ENCODE peak calls at places on chromosome 1, in nine cellular contexts. One of them, this sample, is unnamed.

GRCh38 chr1:234661249-234661928 is 51.4 kb upstream of the IRF2BP2 start:
- DNase-seq in natural killer cell: no peak
- DNase-seq in WTC11: no peak
- DNase-seq in GM20000: no peak
- DNase-seq in foreskin keratinocyte: peak
- DNase-seq in GM23338: no peak
- DNase-seq in brain microvascular endothelial cell: no peak
- DNase-seq in heart right ventricle: no peak
- DNase-seq in PC-9: no peak
- DNase-seq in this sample: peak

GRCh38 chr1:89754518-89754917 is 66.3 kb upstream of the LRRC8D start:
- DNase-seq in GM23338: no peak
- DNase-seq in GM20000: no peak
- DNase-seq in foreskin keratinocyte: no peak
- DNase-seq in WTC11: no peak
- DNase-seq in natural killer cell: no peak
- DNase-seq in PC-9: no peak
- DNase-seq in heart right ventricle: no peak
- DNase-seq in brain microvascular endothelial cell: peak
- DNase-seq in this sample: no peak

GRCh38 chr1:11929849-11930248 is 3.6 kb upstream of the KIAA2013 start:
- DNase-seq in heart right ventricle: peak
- DNase-seq in GM20000: peak
- DNase-seq in WTC11: no peak
- DNase-seq in PC-9: no peak
- DNase-seq in natural killer cell: no peak
- DNase-seq in foreskin keratinocyte: no peak
- DNase-seq in GM23338: no peak
- DNase-seq in brain microvascular endothelial cell: no peak
- DNase-seq in this sample: no peak

GRCh38 chr1:34867421-34867820 is 7.9 kb upstream of the SMIM12 start:
- DNase-seq in PC-9: no peak
- DNase-seq in GM20000: no peak
- DNase-seq in WTC11: no peak
- DNase-seq in heart right ventricle: no peak
- DNase-seq in natural killer cell: no peak
- DNase-seq in GM23338: no peak
- DNase-seq in brain microvascular endothelial cell: no peak
- DNase-seq in foreskin keratinocyte: no peak
- DNase-seq in this sample: no peak

GRCh38 chr1:207444514-207445208 is 9.5 kb upstream of the CR2 start:
- DNase-seq in natural killer cell: no peak
- DNase-seq in heart right ventricle: no peak
- DNase-seq in WTC11: no peak
- DNase-seq in GM20000: no peak
- DNase-seq in PC-9: no peak
- DNase-seq in foreskin keratinocyte: no peak
- DNase-seq in brain microvascular endothelial cell: no peak
- DNase-seq in GM23338: no peak
- DNase-seq in this sample: no peak

GRCh38 chr1:198933506-198933905 is 294.7 kb downstream of the PTPRC start:
- DNase-seq in WTC11: no peak
- DNase-seq in brain microvascular endothelial cell: no peak
- DNase-seq in natural killer cell: no peak
- DNase-seq in foreskin keratinocyte: no peak
- DNase-seq in GM20000: no peak
- DNase-seq in heart right ventricle: no peak
- DNase-seq in GM23338: no peak
- DNase-seq in PC-9: no peak
- DNase-seq in this sample: no peak

GRCh38 chr1:86396503-86396900 is 379 bp upstream of the ODF2L start:
- DNase-seq in foreskin keratinocyte: no peak
- DNase-seq in GM23338: peak
- DNase-seq in brain microvascular endothelial cell: no peak
- DNase-seq in GM20000: no peak
- DNase-seq in heart right ventricle: no peak
- DNase-seq in PC-9: no peak
- DNase-seq in WTC11: no peak
- DNase-seq in natural killer cell: no peak
- DNase-seq in this sample: no peak

GRCh38 chr1:26907071-26907922 is 6.5 kb downstream of the NR0B2 start:
- DNase-seq in WTC11: no peak
- DNase-seq in brain microvascular endothelial cell: peak
- DNase-seq in natural killer cell: no peak
- DNase-seq in foreskin keratinocyte: peak
- DNase-seq in PC-9: peak
- DNase-seq in heart right ventricle: no peak
- DNase-seq in GM23338: no peak
- DNase-seq in GM20000: no peak
- DNase-seq in this sample: peak

GRCh38 chr1:230495021-230495550 is 69.0 kb upstream of the PGBD5 start:
- DNase-seq in natural killer cell: no peak
- DNase-seq in PC-9: no peak
- DNase-seq in GM20000: no peak
- DNase-seq in heart right ventricle: no peak
- DNase-seq in WTC11: no peak
- DNase-seq in GM23338: no peak
- DNase-seq in brain microvascular endothelial cell: no peak
- DNase-seq in foreskin keratinocyte: no peak
- DNase-seq in this sample: no peak

DNA sequence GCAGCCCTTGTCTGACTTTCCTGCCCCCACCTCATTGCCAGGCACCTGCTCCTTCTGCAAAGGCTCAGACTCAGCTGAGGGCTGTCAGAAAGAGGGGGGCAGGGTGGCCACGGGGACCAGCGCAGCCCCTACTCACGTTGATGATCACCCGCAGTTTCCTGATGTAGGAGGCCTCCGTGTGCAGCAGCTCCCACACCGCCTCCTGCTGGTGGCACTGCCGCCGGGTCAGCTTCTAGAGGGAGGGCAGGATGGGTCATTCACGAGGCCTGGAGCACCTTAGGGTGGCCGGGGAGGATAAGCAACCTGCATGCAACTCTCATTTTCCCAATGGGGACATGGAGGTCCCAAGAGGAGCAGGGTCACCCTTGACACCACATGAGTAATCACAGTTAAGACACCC is 6.4 kb upstream of the TNFRSF25 start:
- DNase-seq in natural killer cell: no peak
- DNase-seq in WTC11: peak
- DNase-seq in foreskin keratinocyte: no peak
- DNase-seq in GM20000: no peak
- DNase-seq in PC-9: no peak
- DNase-seq in heart right ventricle: no peak
- DNase-seq in GM23338: no peak
- DNase-seq in brain microvascular endothelial cell: no peak
- DNase-seq in this sample: peak
- TF ChIP-seq CTCF in natural killer cell: no peak
- TF ChIP-seq CTCF in WTC11: peak
- TF ChIP-seq CTCF in foreskin keratinocyte: peak
- TF ChIP-seq CTCF in GM20000: peak
- TF ChIP-seq CTCF in PC-9: peak
- TF ChIP-seq CTCF in heart right ventricle: no peak
- TF ChIP-seq CTCF in GM23338: peak
- TF ChIP-seq CTCF in brain microvascular endothelial cell: peak
- TF ChIP-seq CTCF in this sample: peak

DNA sequence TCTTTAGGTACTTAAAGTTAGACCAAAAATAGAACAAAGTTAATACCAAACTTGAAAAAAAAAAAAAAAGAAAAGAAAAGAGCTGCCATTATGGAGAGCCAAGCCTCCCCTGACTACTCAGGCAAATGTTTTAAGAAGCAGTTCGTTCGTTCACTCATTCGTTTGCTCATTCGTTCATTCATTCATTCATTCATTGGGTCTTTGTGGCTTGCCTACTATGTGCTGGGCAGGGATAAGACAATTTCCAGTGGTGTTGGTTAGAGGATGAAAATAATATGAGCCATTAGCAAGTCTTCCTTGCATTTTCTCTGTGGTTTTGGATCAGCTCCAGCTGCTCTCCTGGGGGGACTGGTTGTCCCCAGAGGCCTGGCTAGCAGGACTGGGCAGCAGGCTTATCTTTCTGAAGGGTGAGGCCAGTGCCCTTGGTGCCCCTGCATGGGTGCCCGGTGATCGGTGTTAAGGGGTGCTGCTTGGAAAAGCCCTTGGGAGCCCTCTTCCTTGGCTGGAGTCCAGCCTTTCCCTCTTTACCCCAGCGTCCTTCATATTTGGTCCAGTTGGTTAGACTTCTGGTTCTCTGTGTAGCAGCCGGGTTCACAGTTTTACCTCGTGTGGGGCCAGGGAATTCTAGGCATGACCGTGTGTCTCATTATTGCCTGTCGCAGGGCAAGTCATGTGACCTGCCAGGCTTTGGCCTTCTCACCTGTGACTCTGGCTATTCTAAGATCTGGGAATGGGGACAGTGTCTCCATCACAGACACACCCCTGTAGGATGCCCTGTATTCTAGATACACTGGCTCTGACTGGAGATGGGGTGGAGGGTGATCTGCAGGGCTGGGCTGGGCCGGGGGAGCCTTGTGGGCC is 32.8 kb downstream of the LHX4 start:
- DNase-seq in brain microvascular endothelial cell: no peak
- DNase-seq in GM20000: no peak
- DNase-seq in GM23338: no peak
- DNase-seq in PC-9: no peak
- DNase-seq in heart right ventricle: no peak
- DNase-seq in foreskin keratinocyte: no peak
- DNase-seq in WTC11: no peak
- DNase-seq in natural killer cell: no peak
- DNase-seq in this sample: no peak
- TF ChIP-seq CTCF in brain microvascular endothelial cell: no peak
- TF ChIP-seq CTCF in GM20000: no peak
- TF ChIP-seq CTCF in GM23338: no peak
- TF ChIP-seq CTCF in PC-9: no peak
- TF ChIP-seq CTCF in heart right ventricle: no peak
- TF ChIP-seq CTCF in foreskin keratinocyte: no peak
- TF ChIP-seq CTCF in WTC11: no peak
- TF ChIP-seq CTCF in natural killer cell: no peak
- TF ChIP-seq CTCF in this sample: no peak

GRCh38 chr1:36881071-36881405 is 153.3 kb downstream of the GRIK3 start:
- DNase-seq in WTC11: no peak
- DNase-seq in GM23338: no peak
- DNase-seq in heart right ventricle: no peak
- DNase-seq in natural killer cell: no peak
- DNase-seq in GM20000: no peak
- DNase-seq in PC-9: no peak
- DNase-seq in foreskin keratinocyte: no peak
- DNase-seq in brain microvascular endothelial cell: no peak
- DNase-seq in this sample: no peak
- TF ChIP-seq CTCF in WTC11: no peak
- TF ChIP-seq CTCF in GM23338: no peak
- TF ChIP-seq CTCF in heart right ventricle: no peak
- TF ChIP-seq CTCF in natural killer cell: no peak
- TF ChIP-seq CTCF in GM20000: no peak
- TF ChIP-seq CTCF in PC-9: no peak
- TF ChIP-seq CTCF in foreskin keratinocyte: no peak
- TF ChIP-seq CTCF in brain microvascular endothelial cell: no peak
- TF ChIP-seq CTCF in this sample: no peak

GRCh38 chr1:193753038-193753756 is 566.8 kb upstream of the B3GALT2 start:
- DNase-seq in brain microvascular endothelial cell: no peak
- DNase-seq in natural killer cell: no peak
- DNase-seq in PC-9: no peak
- DNase-seq in foreskin keratinocyte: no peak
- DNase-seq in GM20000: no peak
- DNase-seq in WTC11: no peak
- DNase-seq in heart right ventricle: no peak
- DNase-seq in GM23338: no peak
- DNase-seq in this sample: no peak

GRCh38 chr1:193755441-193755840 is 569.0 kb upstream of the B3GALT2 start:
- DNase-seq in GM23338: no peak
- DNase-seq in foreskin keratinocyte: no peak
- DNase-seq in heart right ventricle: no peak
- DNase-seq in GM20000: no peak
- DNase-seq in PC-9: no peak
- DNase-seq in WTC11: no peak
- DNase-seq in brain microvascular endothelial cell: no peak
- DNase-seq in natural killer cell: no peak
- DNase-seq in this sample: no peak

GRCh38 chr1:193749868-193750267 is 563.5 kb upstream of the B3GALT2 start:
- DNase-seq in brain microvascular endothelial cell: no peak
- DNase-seq in WTC11: no peak
- DNase-seq in GM23338: no peak
- DNase-seq in heart right ventricle: no peak
- DNase-seq in PC-9: no peak
- DNase-seq in foreskin keratinocyte: no peak
- DNase-seq in natural killer cell: no peak
- DNase-seq in GM20000: no peak
- DNase-seq in this sample: no peak

DNA sequence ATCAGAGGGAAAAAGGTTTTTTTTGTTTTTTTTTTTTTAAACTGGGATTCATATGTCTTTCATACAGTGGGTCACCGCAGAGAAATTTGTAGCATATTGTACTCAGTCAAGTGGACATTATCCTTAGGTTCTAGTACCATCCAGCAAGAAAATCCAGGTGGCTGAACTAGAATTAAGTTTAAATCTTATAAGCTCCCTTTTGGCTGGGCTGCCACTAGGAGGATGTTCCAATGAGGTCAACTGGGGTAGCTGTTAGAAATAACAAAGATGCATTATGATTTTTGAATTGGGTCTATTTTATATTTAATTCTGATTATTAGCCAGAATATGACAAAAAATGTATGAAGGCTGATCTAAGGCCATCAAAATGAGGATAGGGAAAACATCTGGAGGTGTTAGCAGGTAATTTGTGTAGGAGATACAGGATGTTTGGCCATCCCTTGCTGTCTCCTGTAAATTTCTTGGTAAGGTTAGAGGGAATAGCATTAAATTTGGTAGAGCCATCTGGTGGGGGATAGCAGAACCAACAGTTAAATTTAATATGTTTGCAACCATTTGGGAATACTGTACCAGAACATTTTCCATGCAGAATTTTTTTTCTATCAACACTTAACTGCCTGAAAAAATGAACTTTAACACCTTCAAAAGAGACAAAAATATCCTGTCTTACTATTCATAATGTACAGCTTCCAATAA is 568.5 kb upstream of the B3GALT2 start:
- DNase-seq in PC-9: no peak
- DNase-seq in foreskin keratinocyte: no peak
- DNase-seq in brain microvascular endothelial cell: no peak
- DNase-seq in GM20000: no peak
- DNase-seq in WTC11: no peak
- DNase-seq in GM23338: peak
- DNase-seq in natural killer cell: no peak
- DNase-seq in heart right ventricle: no peak
- DNase-seq in this sample: no peak
- TF ChIP-seq CTCF in PC-9: no peak
- TF ChIP-seq CTCF in foreskin keratinocyte: peak
- TF ChIP-seq CTCF in brain microvascular endothelial cell: peak
- TF ChIP-seq CTCF in GM20000: no peak
- TF ChIP-seq CTCF in WTC11: no peak
- TF ChIP-seq CTCF in GM23338: peak
- TF ChIP-seq CTCF in natural killer cell: no peak
- TF ChIP-seq CTCF in heart right ventricle: peak
- TF ChIP-seq CTCF in this sample: peak

GRCh38 chr1:187383366-187383765 is 554.6 kb downstream of the PLA2G4A start:
- DNase-seq in foreskin keratinocyte: no peak
- DNase-seq in natural killer cell: no peak
- DNase-seq in GM20000: no peak
- DNase-seq in PC-9: no peak
- DNase-seq in heart right ventricle: no peak
- DNase-seq in WTC11: peak
- DNase-seq in GM23338: peak
- DNase-seq in brain microvascular endothelial cell: no peak
- DNase-seq in this sample: no peak
- TF ChIP-seq CTCF in foreskin keratinocyte: no peak
- TF ChIP-seq CTCF in natural killer cell: no peak
- TF ChIP-seq CTCF in GM20000: no peak
- TF ChIP-seq CTCF in PC-9: no peak
- TF ChIP-seq CTCF in heart right ventricle: no peak
- TF ChIP-seq CTCF in WTC11: no peak
- TF ChIP-seq CTCF in GM23338: peak
- TF ChIP-seq CTCF in brain microvascular endothelial cell: peak
- TF ChIP-seq CTCF in this sample: no peak

GRCh38 chr1:172453607-172454006 is 9.7 kb upstream of the PIGC start:
- DNase-seq in GM20000: no peak
- DNase-seq in GM23338: no peak
- DNase-seq in heart right ventricle: no peak
- DNase-seq in PC-9: no peak
- DNase-seq in natural killer cell: no peak
- DNase-seq in WTC11: no peak
- DNase-seq in foreskin keratinocyte: no peak
- DNase-seq in brain microvascular endothelial cell: no peak
- DNase-seq in this sample: no peak
- TF ChIP-seq CTCF in GM20000: no peak
- TF ChIP-seq CTCF in GM23338: no peak
- TF ChIP-seq CTCF in heart right ventricle: no peak
- TF ChIP-seq CTCF in PC-9: no peak
- TF ChIP-seq CTCF in natural killer cell: no peak
- TF ChIP-seq CTCF in WTC11: no peak
- TF ChIP-seq CTCF in foreskin keratinocyte: no peak
- TF ChIP-seq CTCF in brain microvascular endothelial cell: no peak
- TF ChIP-seq CTCF in this sample: no peak

This sample was measured in Calu3.